ENCODE peak calls at places on chromosomes 11 and 22, in six cellular contexts. One of them, this sample, is unnamed.

GRCh38 chr11:1782831-1783724 is 19.4 kb upstream of the CTSD start:
- DNase-seq in astrocyte of the spinal cord: peak
- DNase-seq in epithelial cell of proximal tubule: peak
- DNase-seq in skeletal muscle cell: no peak
- DNase-seq in neural progenitor cell: no peak
- DNase-seq in H7: peak
- DNase-seq in this sample: peak

GRCh38 chr11:71774603-71775222 is 58.3 kb upstream of the DEFB108B start:
- DNase-seq in astrocyte of the spinal cord: no peak
- DNase-seq in epithelial cell of proximal tubule: no peak
- DNase-seq in skeletal muscle cell: no peak
- DNase-seq in neural progenitor cell: no peak
- DNase-seq in H7: no peak
- DNase-seq in this sample: no peak

GRCh38 chr22:49968313-49968830 is 7.8 kb downstream of the PIM3 start:
- DNase-seq in astrocyte of the spinal cord: no peak
- DNase-seq in epithelial cell of proximal tubule: no peak
- DNase-seq in skeletal muscle cell: no peak
- DNase-seq in neural progenitor cell: no peak
- DNase-seq in H7: peak
- DNase-seq in this sample: no peak

GRCh38 chr11:10588904-10589303 is 20.4 kb upstream of the LYVE1 start:
- DNase-seq in astrocyte of the spinal cord: no peak
- DNase-seq in epithelial cell of proximal tubule: no peak
- DNase-seq in skeletal muscle cell: no peak
- DNase-seq in neural progenitor cell: no peak
- DNase-seq in H7: no peak
- DNase-seq in this sample: no peak

GRCh38 chr11:103888541-103888951 is 147.9 kb upstream of the DDI1 start:
- DNase-seq in astrocyte of the spinal cord: no peak
- DNase-seq in epithelial cell of proximal tubule: no peak
- DNase-seq in skeletal muscle cell: no peak
- DNase-seq in neural progenitor cell: no peak
- DNase-seq in H7: no peak
- DNase-seq in this sample: no peak

GRCh38 chr11:62166371-62166770 is 23.6 kb upstream of the SCGB1D1 start:
- DNase-seq in astrocyte of the spinal cord: no peak
- DNase-seq in epithelial cell of proximal tubule: no peak
- DNase-seq in skeletal muscle cell: no peak
- DNase-seq in neural progenitor cell: no peak
- DNase-seq in H7: no peak
- DNase-seq in this sample: no peak

GRCh38 chr11:1776944-1777715 is 13.4 kb upstream of the CTSD start:
- DNase-seq in astrocyte of the spinal cord: no peak
- DNase-seq in epithelial cell of proximal tubule: no peak
- DNase-seq in skeletal muscle cell: no peak
- DNase-seq in neural progenitor cell: no peak
- DNase-seq in H7: no peak
- DNase-seq in this sample: no peak

GRCh38 chr11:2377511-2378443 is 667 bp downstream of the CD81 start:
- DNase-seq in astrocyte of the spinal cord: peak
- DNase-seq in epithelial cell of proximal tubule: no peak
- DNase-seq in skeletal muscle cell: no peak
- DNase-seq in neural progenitor cell: peak
- DNase-seq in H7: peak
- DNase-seq in this sample: peak

GRCh38 chr11:45930031-45930794 is 7.8 kb downstream of the LARGE2 start:
- DNase-seq in astrocyte of the spinal cord: no peak
- DNase-seq in epithelial cell of proximal tubule: no peak
- DNase-seq in skeletal muscle cell: no peak
- DNase-seq in neural progenitor cell: no peak
- DNase-seq in H7: peak
- DNase-seq in this sample: no peak

GRCh38 chr22:19035474-19036228 is 86.6 kb downstream of the DGCR2 start:
- DNase-seq in astrocyte of the spinal cord: no peak
- DNase-seq in epithelial cell of proximal tubule: no peak
- DNase-seq in skeletal muscle cell: no peak
- DNase-seq in neural progenitor cell: peak
- DNase-seq in H7: peak
- DNase-seq in this sample: peak

GRCh38 chr11:77205467-77206263 is 77.6 kb downstream of the MYO7A start:
- DNase-seq in astrocyte of the spinal cord: no peak
- DNase-seq in epithelial cell of proximal tubule: no peak
- DNase-seq in skeletal muscle cell: no peak
- DNase-seq in neural progenitor cell: no peak
- DNase-seq in H7: peak
- DNase-seq in this sample: no peak

GRCh38 chr11:61516675-61517516 is 8.3 kb downstream of the LRRC10B start:
- DNase-seq in astrocyte of the spinal cord: peak
- DNase-seq in epithelial cell of proximal tubule: no peak
- DNase-seq in skeletal muscle cell: no peak
- DNase-seq in neural progenitor cell: peak
- DNase-seq in H7: peak
- DNase-seq in this sample: peak

GRCh38 chr11:108599978-108600377 is 6.4 kb upstream of the EXPH5 start:
- DNase-seq in astrocyte of the spinal cord: no peak
- DNase-seq in epithelial cell of proximal tubule: no peak
- DNase-seq in skeletal muscle cell: no peak
- DNase-seq in neural progenitor cell: no peak
- DNase-seq in H7: no peak
- DNase-seq in this sample: no peak

GRCh38 chr11:45259607-45260006 is 26.5 kb downstream of the SYT13 start:
- DNase-seq in astrocyte of the spinal cord: peak
- DNase-seq in epithelial cell of proximal tubule: peak
- DNase-seq in skeletal muscle cell: no peak
- DNase-seq in neural progenitor cell: no peak
- DNase-seq in H7: no peak
- DNase-seq in this sample: no peak

GRCh38 chr11:57480409-57481137 is 20.2 kb downstream of the RTN4RL2 start:
- DNase-seq in astrocyte of the spinal cord: peak
- DNase-seq in epithelial cell of proximal tubule: no peak
- DNase-seq in skeletal muscle cell: no peak
- DNase-seq in neural progenitor cell: peak
- DNase-seq in H7: peak
- DNase-seq in this sample: peak

GRCh38 chr22:21904250-21904789 is 36.9 kb upstream of the MAPK1 start:
- DNase-seq in astrocyte of the spinal cord: no peak
- DNase-seq in epithelial cell of proximal tubule: no peak
- DNase-seq in skeletal muscle cell: no peak
- DNase-seq in neural progenitor cell: no peak
- DNase-seq in H7: no peak
- DNase-seq in this sample: no peak

GRCh38 chr11:61336171-61336935 is 3.3 kb downstream of the TKFC start:
- DNase-seq in astrocyte of the spinal cord: peak
- DNase-seq in epithelial cell of proximal tubule: no peak
- DNase-seq in skeletal muscle cell: no peak
- DNase-seq in neural progenitor cell: peak
- DNase-seq in H7: peak
- DNase-seq in this sample: peak

GRCh38 chr11:2778630-2779498 is 79.1 kb upstream of the KCNQ1OT1 start:
- DNase-seq in astrocyte of the spinal cord: peak
- DNase-seq in epithelial cell of proximal tubule: no peak
- DNase-seq in skeletal muscle cell: no peak
- DNase-seq in neural progenitor cell: no peak
- DNase-seq in H7: peak
- DNase-seq in this sample: peak

GRCh38 chr22:48835857-48836672 is 991.6 kb downstream of the BRD1 start:
- DNase-seq in astrocyte of the spinal cord: no peak
- DNase-seq in epithelial cell of proximal tubule: no peak
- DNase-seq in skeletal muscle cell: no peak
- DNase-seq in neural progenitor cell: no peak
- DNase-seq in H7: no peak
- DNase-seq in this sample: no peak

GRCh38 chr11:19279455-19279854 is 38.7 kb upstream of the E2F8 start:
- DNase-seq in astrocyte of the spinal cord: no peak
- DNase-seq in epithelial cell of proximal tubule: no peak
- DNase-seq in skeletal muscle cell: no peak
- DNase-seq in neural progenitor cell: no peak
- DNase-seq in H7: no peak
- DNase-seq in this sample: no peak

GRCh38 chr22:19728836-19729235 is 5.5 kb downstream of the GP1BB start:
- DNase-seq in astrocyte of the spinal cord: no peak
- DNase-seq in epithelial cell of proximal tubule: no peak
- DNase-seq in skeletal muscle cell: no peak
- DNase-seq in neural progenitor cell: no peak
- DNase-seq in H7: no peak
- DNase-seq in this sample: no peak

GRCh38 chr11:63229815-63230214 is 13.6 kb downstream of the SLC22A25 start:
- DNase-seq in astrocyte of the spinal cord: no peak
- DNase-seq in epithelial cell of proximal tubule: no peak
- DNase-seq in skeletal muscle cell: no peak
- DNase-seq in neural progenitor cell: no peak
- DNase-seq in H7: no peak
- DNase-seq in this sample: no peak

GRCh38 chr11:113974741-113975470 is at the start of gene HTR3A:
- DNase-seq in astrocyte of the spinal cord: no peak
- DNase-seq in epithelial cell of proximal tubule: no peak
- DNase-seq in skeletal muscle cell: no peak
- DNase-seq in neural progenitor cell: peak
- DNase-seq in H7: peak
- DNase-seq in this sample: peak

GRCh38 chr11:9753031-9753430 is 89.2 kb downstream of the SWAP70 start:
- DNase-seq in astrocyte of the spinal cord: peak
- DNase-seq in epithelial cell of proximal tubule: peak
- DNase-seq in skeletal muscle cell: no peak
- DNase-seq in neural progenitor cell: no peak
- DNase-seq in H7: no peak
- DNase-seq in this sample: peak

GRCh38 chr22:50247748-50248147 is 2.9 kb upstream of the TUBGCP6 start:
- DNase-seq in astrocyte of the spinal cord: peak
- DNase-seq in epithelial cell of proximal tubule: no peak
- DNase-seq in skeletal muscle cell: no peak
- DNase-seq in neural progenitor cell: peak
- DNase-seq in H7: peak
- DNase-seq in this sample: peak

GRCh38 chr11:117818036-117818858 is 6.3 kb downstream of the FXYD2 start:
- DNase-seq in astrocyte of the spinal cord: peak
- DNase-seq in epithelial cell of proximal tubule: peak
- DNase-seq in skeletal muscle cell: no peak
- DNase-seq in neural progenitor cell: no peak
- DNase-seq in H7: no peak
- DNase-seq in this sample: peak

GRCh38 chr11:56163804-56164203 is 3.7 kb upstream of the OR8K5 start:
- DNase-seq in astrocyte of the spinal cord: no peak
- DNase-seq in epithelial cell of proximal tubule: no peak
- DNase-seq in skeletal muscle cell: no peak
- DNase-seq in neural progenitor cell: no peak
- DNase-seq in H7: no peak
- DNase-seq in this sample: no peak

DNA sequence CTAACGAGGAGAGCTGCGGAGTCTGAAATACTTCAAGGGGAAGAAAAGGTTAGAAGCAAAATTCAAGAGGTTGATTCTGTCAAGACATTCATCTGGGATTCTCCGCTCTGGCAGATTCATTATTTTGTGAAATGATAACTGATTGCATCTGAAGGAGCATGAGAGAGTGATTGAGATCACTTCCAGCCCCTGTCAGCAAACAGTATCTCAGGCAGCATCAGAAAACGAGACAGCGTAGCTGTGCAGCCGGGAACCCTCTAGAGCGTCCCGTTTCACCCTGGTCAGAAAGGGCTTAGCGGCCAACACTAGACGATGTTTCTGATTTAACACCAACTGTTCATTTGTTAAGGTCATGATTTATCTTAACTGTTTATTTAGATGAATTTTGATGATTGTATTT is 279.4 kb upstream of the B3GAT1 start:
- DNase-seq in astrocyte of the spinal cord: no peak
- DNase-seq in epithelial cell of proximal tubule: no peak
- DNase-seq in skeletal muscle cell: no peak
- DNase-seq in neural progenitor cell: no peak
- DNase-seq in H7: no peak
- DNase-seq in this sample: no peak
- H3K4me3 ChIP-seq in astrocyte of the spinal cord: no peak
- H3K4me3 ChIP-seq in epithelial cell of proximal tubule: no peak
- H3K4me3 ChIP-seq in skeletal muscle cell: no peak
- H3K4me3 ChIP-seq in neural progenitor cell: no peak
- H3K4me3 ChIP-seq in H7: no peak
- H3K4me3 ChIP-seq in this sample: no peak

DNA sequence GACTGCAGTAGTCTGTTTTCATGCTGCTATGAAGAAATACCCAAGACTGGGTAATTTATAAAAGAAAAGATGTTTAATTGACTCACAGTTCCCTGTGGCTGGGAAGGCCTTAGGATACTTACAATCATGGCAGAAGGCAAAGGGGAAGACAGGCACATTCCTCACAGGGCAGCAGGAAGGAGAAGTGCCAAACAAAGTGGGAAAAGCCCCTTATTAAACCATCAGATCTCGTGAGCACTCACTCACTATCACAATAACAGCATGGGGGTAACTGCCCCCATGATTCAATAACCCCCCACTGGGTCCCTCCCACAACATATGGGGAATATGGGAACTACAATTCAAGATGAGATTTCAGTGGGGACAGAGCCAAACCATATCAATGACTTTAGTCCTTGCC is 16.4 kb upstream of the OR2AT4 start:
- DNase-seq in astrocyte of the spinal cord: no peak
- DNase-seq in epithelial cell of proximal tubule: no peak
- DNase-seq in skeletal muscle cell: no peak
- DNase-seq in neural progenitor cell: no peak
- DNase-seq in H7: no peak
- DNase-seq in this sample: no peak
- H3K4me3 ChIP-seq in astrocyte of the spinal cord: no peak
- H3K4me3 ChIP-seq in epithelial cell of proximal tubule: no peak
- H3K4me3 ChIP-seq in skeletal muscle cell: no peak
- H3K4me3 ChIP-seq in neural progenitor cell: no peak
- H3K4me3 ChIP-seq in H7: no peak
- H3K4me3 ChIP-seq in this sample: no peak

GRCh38 chr11:27470166-27470565 is 2.4 kb downstream of the LGR4 start:
- DNase-seq in astrocyte of the spinal cord: no peak
- DNase-seq in epithelial cell of proximal tubule: no peak
- DNase-seq in skeletal muscle cell: no peak
- DNase-seq in neural progenitor cell: no peak
- DNase-seq in H7: no peak
- DNase-seq in this sample: no peak
- H3K4me3 ChIP-seq in astrocyte of the spinal cord: peak
- H3K4me3 ChIP-seq in epithelial cell of proximal tubule: peak
- H3K4me3 ChIP-seq in skeletal muscle cell: no peak
- H3K4me3 ChIP-seq in neural progenitor cell: peak
- H3K4me3 ChIP-seq in H7: peak
- H3K4me3 ChIP-seq in this sample: no peak

GRCh38 chr11:124638500-124638899 is 15.8 kb downstream of the TBRG1 start:
- DNase-seq in astrocyte of the spinal cord: no peak
- DNase-seq in epithelial cell of proximal tubule: no peak
- DNase-seq in skeletal muscle cell: no peak
- DNase-seq in neural progenitor cell: no peak
- DNase-seq in H7: no peak
- DNase-seq in this sample: no peak

GRCh38 chr11:124642628-124643027 is 20.0 kb downstream of the TBRG1 start:
- DNase-seq in astrocyte of the spinal cord: no peak
- DNase-seq in epithelial cell of proximal tubule: no peak
- DNase-seq in skeletal muscle cell: no peak
- DNase-seq in neural progenitor cell: no peak
- DNase-seq in H7: no peak
- DNase-seq in this sample: no peak

GRCh38 chr11:124643042-124643604 is 20.5 kb downstream of the TBRG1 start:
- DNase-seq in astrocyte of the spinal cord: no peak
- DNase-seq in epithelial cell of proximal tubule: no peak
- DNase-seq in skeletal muscle cell: no peak
- DNase-seq in neural progenitor cell: no peak
- DNase-seq in H7: no peak
- DNase-seq in this sample: no peak

GRCh38 chr11:124643605-124644425 is 21.2 kb downstream of the TBRG1 start:
- DNase-seq in astrocyte of the spinal cord: peak
- DNase-seq in epithelial cell of proximal tubule: no peak
- DNase-seq in skeletal muscle cell: peak
- DNase-seq in neural progenitor cell: no peak
- DNase-seq in H7: no peak
- DNase-seq in this sample: peak

GRCh38 chr11:124640660-124641059 is 18.0 kb downstream of the TBRG1 start:
- DNase-seq in astrocyte of the spinal cord: no peak
- DNase-seq in epithelial cell of proximal tubule: no peak
- DNase-seq in skeletal muscle cell: no peak
- DNase-seq in neural progenitor cell: no peak
- DNase-seq in H7: no peak
- DNase-seq in this sample: no peak
- H3K4me3 ChIP-seq in astrocyte of the spinal cord: no peak
- H3K4me3 ChIP-seq in epithelial cell of proximal tubule: no peak
- H3K4me3 ChIP-seq in skeletal muscle cell: no peak
- H3K4me3 ChIP-seq in neural progenitor cell: no peak
- H3K4me3 ChIP-seq in H7: no peak
- H3K4me3 ChIP-seq in this sample: no peak